ENCODE peak calls at places on chromosome 20, in nine cellular contexts. V, I, S, X, Q, W, G, U and A are unnamed samples. For H3K36me3, the result is how much of the 10 kb centered on the place peaks cover.

GRCh38 chr20:17613328-17614175 is 43.7 kb downstream of the DSTN start:
- DNase-seq in G (no peak), I (no peak), V (peak), Q (no peak), U (peak), X (no peak), W (peak), S (no peak), A (peak)

GRCh38 chr20:25567286-25567685 is 18.0 kb downstream of the NINL start:
- DNase-seq in G (no peak), V (no peak), X (no peak), Q (no peak), S (no peak), U (no peak), W (no peak), I (no peak), A (no peak)

GRCh38 chr20:45874576-45874975 is 6.5 kb upstream of the ZSWIM1 start:
- DNase-seq in I (no peak), V (no peak), X (no peak), U (no peak), S (peak), W (no peak), G (no peak), Q (no peak), A (no peak)

GRCh38 chr20:10219993-10220750 is 1.5 kb downstream of the SNAP25 start:
- DNase-seq in I (no peak), X (no peak), W (no peak), U (no peak), V (no peak), G (no peak), S (no peak), Q (no peak), A (no peak)

GRCh38 chr20:3681931-3682820 is at the start of gene ADAM33:
- DNase-seq in Q (peak), W (no peak), G (no peak), I (no peak), V (no peak), U (peak), S (no peak), X (no peak), A (peak)

GRCh38 chr20:45833883-45834796 is 541 bp downstream of the SNX21 start:
- DNase-seq in G (peak), V (peak), I (peak), X (peak), U (peak), S (peak), Q (peak), W (no peak), A (peak)

GRCh38 chr20:1953616-1954015 is 40.2 kb downstream of the PDYN start:
- DNase-seq in U (no peak), G (no peak), X (no peak), V (peak), I (no peak), Q (no peak), S (no peak), W (no peak), A (no peak)

GRCh38 chr20:59149678-59150504 is 13.7 kb upstream of the ZNF831 start:
- DNase-seq in V (no peak), X (no peak), U (no peak), Q (no peak), I (peak), S (peak), G (no peak), W (no peak), A (peak)

GRCh38 chr20:37777556-37777955 is 83.7 kb downstream of the CTNNBL1 start:
- DNase-seq in W (no peak), V (no peak), G (peak), S (no peak), X (no peak), I (no peak), U (no peak), Q (no peak), A (no peak)

GRCh38 chr20:13029687-13030510 is 21.1 kb downstream of the SPTLC3 start:
- DNase-seq in Q (no peak), W (no peak), U (no peak), X (peak), V (peak), I (peak), S (no peak), G (peak), A (no peak)

GRCh38 chr20:24616258-24617079 is 147.0 kb downstream of the SYNDIG1 start:
- DNase-seq in X (no peak), V (no peak), U (no peak), W (peak), S (peak), Q (no peak), G (no peak), I (no peak), A (no peak)

GRCh38 chr20:16125810-16126209 is 447.4 kb downstream of the KIF16B start:
- DNase-seq in V (no peak), I (no peak), X (no peak), W (no peak), S (no peak), U (no peak), Q (no peak), G (no peak), A (no peak)

DNA sequence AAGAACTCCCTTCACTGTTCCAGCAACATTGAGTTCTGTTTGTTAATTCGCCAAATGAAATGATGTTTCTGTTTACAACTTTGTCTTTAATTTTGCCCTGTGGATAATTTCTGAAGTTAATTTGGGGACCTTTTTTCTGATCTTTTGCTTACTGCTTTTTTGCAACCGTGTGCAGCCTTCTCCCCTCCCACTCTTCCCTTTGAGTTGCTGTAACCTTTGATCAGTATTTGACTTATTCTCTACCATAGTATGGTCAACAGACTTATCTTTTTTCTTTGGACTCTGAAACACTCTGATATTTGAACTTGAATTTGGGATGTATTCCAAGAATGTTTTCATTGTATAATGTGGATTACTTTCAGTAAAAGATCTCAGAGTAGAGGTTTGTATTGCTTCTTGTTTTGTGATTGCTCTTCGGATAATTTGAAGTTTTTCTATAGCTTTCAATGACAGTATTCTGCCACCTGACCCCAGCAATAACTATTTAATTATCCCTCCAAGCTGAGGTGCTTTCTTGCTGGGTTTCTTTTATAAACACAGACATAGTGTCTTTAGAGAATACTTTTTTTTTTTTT is 46.2 kb downstream of the LRRN4 start:
- DNase-seq in I (no peak), X (peak), V (no peak), G (peak), S (no peak), W (no peak), Q (no peak), U (no peak), A (no peak)
- TF ChIP-seq POLR2A in I (no peak), X (peak), V (no peak), G (no peak), S (no peak), W (no peak), Q (no peak), U (no peak), A (no peak)

GRCh38 chr20:57404419-57405072 is 13.3 kb downstream of the RBM38 start:
- DNase-seq in U (no peak), I (no peak), X (no peak), W (no peak), Q (no peak), S (peak), G (no peak), V (no peak), A (no peak)
- H3K36me3 ChIP-seq in U (under half), I (under half), X (under half), W (half or more), Q (under half), S (half or more), G (under half), V (under half), A (under half)

DNA sequence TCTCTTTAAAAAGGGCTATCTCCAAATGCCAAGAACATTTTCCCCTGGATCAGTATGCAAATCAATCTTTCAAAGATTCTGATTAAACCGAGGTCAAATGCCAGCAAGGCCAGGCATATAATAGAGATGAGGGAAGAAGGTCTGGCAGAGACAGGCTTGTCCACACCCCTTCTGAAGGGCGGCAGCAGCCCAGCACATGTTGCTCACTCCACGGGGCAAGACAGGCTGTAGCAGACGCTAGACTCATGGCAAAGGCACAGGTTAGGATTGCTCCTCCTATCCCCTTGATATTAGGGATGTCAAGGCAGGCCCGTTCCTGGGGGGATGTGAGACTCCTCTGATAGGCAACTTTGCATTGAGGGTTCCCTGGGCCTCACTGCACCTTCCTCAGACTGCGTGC is 104.7 kb upstream of the RIN2 start:
- DNase-seq in Q (no peak), V (no peak), I (no peak), X (no peak), U (no peak), S (no peak), W (no peak), G (no peak), A (no peak)
- TF ChIP-seq POLR2A in Q (no peak), V (no peak), I (no peak), X (no peak), U (no peak), S (no peak), W (no peak), G (no peak), A (no peak)

GRCh38 chr20:32789896-32790750 is 27.9 kb downstream of the DNMT3B start:
- DNase-seq in I (peak), G (peak), X (peak), Q (peak), U (peak), V (peak), S (peak), W (no peak), A (peak)

GRCh38 chr20:32784369-32785080 is 22.3 kb downstream of the DNMT3B start:
- DNase-seq in X (no peak), G (no peak), U (no peak), V (no peak), W (no peak), I (no peak), Q (no peak), S (no peak), A (no peak)

GRCh38 chr20:32786059-32786760 is 24.0 kb downstream of the DNMT3B start:
- DNase-seq in I (no peak), S (no peak), G (no peak), Q (no peak), V (no peak), U (no peak), X (no peak), W (no peak), A (no peak)

GRCh38 chr20:32790751-32791057 is 28.5 kb downstream of the DNMT3B start:
- DNase-seq in U (no peak), X (no peak), I (no peak), W (no peak), G (no peak), V (no peak), S (no peak), Q (no peak), A (no peak)

DNA sequence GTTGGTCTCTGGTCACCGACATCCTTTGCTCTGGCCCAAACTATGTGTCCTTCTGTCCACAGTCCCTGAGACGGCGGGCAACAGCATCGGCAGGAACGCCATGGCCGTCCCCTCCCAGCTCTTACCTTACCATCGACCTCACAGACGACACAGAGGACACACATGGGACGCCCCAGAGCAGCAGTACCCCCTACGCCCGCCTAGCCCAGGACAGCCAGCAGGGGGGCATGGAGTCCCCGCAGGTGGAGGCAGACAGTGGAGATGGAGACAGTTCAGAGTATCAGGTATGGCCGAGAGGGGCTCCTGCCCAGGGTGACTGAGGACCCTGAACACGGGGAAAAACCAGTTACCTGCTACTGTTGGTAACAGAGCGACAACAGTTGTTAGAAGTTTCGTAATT is 25.0 kb downstream of the DNMT3B start:
- DNase-seq in G (no peak), S (no peak), W (no peak), Q (no peak), X (no peak), U (no peak), V (no peak), I (no peak), A (no peak)
- H3K36me3 ChIP-seq in G (under half), S (under half), W (under half), Q (under half), X (under half), U (under half), V (under half), I (under half), A (under half)

DNA sequence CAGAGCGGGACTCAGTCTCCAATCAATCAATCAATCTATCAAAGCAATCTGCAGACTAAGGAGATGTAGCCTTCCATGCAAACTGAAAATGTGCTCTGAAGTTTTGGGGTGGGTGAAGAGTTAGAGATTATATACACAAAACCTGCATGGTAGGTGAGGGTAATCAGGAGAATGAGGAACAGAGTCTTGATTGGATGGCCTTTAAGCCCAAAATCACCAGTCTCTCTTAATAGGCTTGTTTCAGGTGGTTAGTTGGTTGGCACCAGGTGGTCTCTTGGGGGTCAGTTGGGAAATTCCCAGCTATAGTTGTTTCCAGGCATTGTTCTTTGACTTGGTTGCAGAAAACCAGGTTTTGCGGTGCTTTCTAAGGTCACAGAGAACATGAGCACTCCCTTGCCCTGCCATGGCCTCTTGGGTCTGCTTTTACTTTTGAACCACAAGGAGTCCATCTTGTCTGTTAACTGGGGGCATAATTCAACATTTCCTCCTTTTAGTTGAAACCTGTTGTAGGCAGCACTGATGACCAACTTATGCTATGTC is 33.3 kb upstream of the EIF2S2 start:
- DNase-seq in Q (no peak), U (no peak), X (no peak), G (no peak), V (no peak), S (no peak), I (no peak), W (no peak), A (no peak)
- TF ChIP-seq POLR2A in Q (no peak), U (no peak), X (no peak), G (no peak), V (no peak), S (no peak), I (no peak), W (no peak), A (no peak)